ENCODE peak calls at places on chromosomes 12 and 14, in five cellular contexts. B, Z, G, I and K are unnamed samples.

GRCh38 chr12:124684496-124684895 is 117.1 kb upstream of the NCOR2 start:
- DNase-seq in B (no peak), Z (no peak), G (peak), I (no peak), K (no peak)

GRCh38 chr14:33693237-33693636 is 257.6 kb downstream of the EGLN3 start:
- DNase-seq in B (no peak), Z (no peak), G (no peak), I (no peak), K (no peak)

GRCh38 chr14:71594828-71595227 is 337.4 kb upstream of the RGS6 start:
- DNase-seq in B (no peak), Z (no peak), G (no peak), I (peak), K (no peak)

GRCh38 chr12:91129662-91130362 is 18.5 kb upstream of the LUM start:
- DNase-seq in B (no peak), Z (no peak), G (no peak), I (no peak), K (no peak)

GRCh38 chr12:130838284-130838950 is 633 bp downstream of the STX2 start:
- DNase-seq in B (no peak), Z (peak), G (peak), I (peak), K (peak)

GRCh38 chr12:53485955-53486729 is 13.1 kb downstream of the MAP3K12 start:
- DNase-seq in B (no peak), Z (no peak), G (no peak), I (no peak), K (no peak)

GRCh38 chr12:29198901-29199300 is 49.8 kb downstream of the FAR2 start:
- DNase-seq in B (no peak), Z (no peak), G (no peak), I (no peak), K (no peak)

GRCh38 chr14:104754213-104754851 is 1.4 kb downstream of the SIVA1 start:
- DNase-seq in B (no peak), Z (no peak), G (no peak), I (no peak), K (no peak)

GRCh38 chr12:131436922-131437705 is 273.8 kb upstream of the SFSWAP start:
- DNase-seq in B (peak), Z (no peak), G (no peak), I (no peak), K (peak)

GRCh38 chr12:52213541-52214420 is 19.3 kb upstream of the KRT7 start:
- DNase-seq in B (peak), Z (peak), G (peak), I (peak), K (peak)

GRCh38 chr14:103386632-103387329 is 1.6 kb downstream of the MARK3 start:
- DNase-seq in B (no peak), Z (no peak), G (peak), I (no peak), K (no peak)

DNA sequence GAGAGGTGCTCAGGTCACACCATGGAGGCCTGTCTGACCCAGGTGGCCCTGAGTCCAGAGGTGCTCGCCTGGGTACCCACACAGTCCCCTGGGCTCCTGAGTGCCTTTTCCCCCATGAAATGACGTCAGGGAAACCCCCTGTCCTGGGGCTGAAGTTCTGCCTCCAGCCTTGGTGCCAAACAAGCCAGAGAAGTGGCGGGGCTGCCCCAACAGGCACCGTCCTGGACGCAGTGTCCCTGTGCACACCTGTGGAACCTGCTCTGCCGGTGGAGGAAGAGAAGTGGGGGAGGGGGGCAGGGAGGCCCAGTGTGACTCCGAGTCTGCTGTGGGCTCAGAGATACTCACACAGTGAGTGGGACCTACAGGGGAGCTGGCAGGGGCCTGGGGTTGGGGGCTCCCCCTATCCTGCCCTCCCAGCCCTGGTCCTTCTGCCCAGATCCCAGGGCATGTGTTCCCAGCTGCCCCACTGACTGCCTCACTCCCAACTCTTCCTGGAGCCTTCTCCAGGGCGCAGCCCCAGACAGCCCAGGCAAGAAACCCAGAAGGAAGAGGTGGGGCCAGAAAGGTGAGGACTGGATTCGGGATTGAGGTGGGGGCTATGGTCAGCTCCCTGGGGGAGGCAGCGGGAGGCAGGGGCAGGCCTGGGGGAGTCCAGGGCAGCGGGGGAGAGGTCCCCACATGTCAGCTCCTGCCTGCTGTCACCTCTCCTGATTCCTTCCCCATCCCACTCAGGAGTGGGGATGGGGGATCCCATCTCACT is 24.8 kb downstream of the CCDC85C start:
- DNase-seq in B (no peak), Z (peak), G (no peak), I (no peak), K (peak)
- TF ChIP-seq POLR2AphosphoS5 in B (no peak), Z (no peak), G (no peak), I (no peak), K (no peak)

GRCh38 chr14:99502989-99503421 is 21.8 kb downstream of the CCNK start:
- DNase-seq in B (no peak), Z (no peak), G (no peak), I (no peak), K (no peak)

GRCh38 chr14:99497894-99498293 is 16.7 kb downstream of the CCNK start:
- DNase-seq in B (no peak), Z (no peak), G (no peak), I (no peak), K (no peak)

DNA sequence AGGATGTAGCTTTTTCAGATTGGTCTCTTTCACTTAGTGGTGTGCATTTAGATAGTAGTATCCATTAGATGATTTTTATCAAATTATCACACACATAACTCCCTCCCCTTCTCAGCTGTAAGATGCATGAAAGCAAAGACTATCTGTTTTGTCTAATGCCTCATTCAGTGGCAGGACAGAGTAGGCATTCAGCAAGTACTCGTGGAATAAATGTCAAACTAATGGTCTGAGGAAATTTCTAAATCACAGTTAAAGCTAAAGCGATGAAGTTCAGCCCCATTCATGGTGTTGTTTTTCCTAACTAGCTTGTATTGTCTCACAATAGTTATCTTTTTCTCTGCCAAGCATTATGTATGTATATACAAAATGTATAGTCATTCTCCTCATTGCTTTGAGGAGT is 16.1 kb downstream of the CCNK start:
- DNase-seq in B (no peak), Z (no peak), G (no peak), I (no peak), K (no peak)
- TF ChIP-seq POLR2AphosphoS5 in B (no peak), Z (no peak), G (no peak), I (no peak), K (no peak)

DNA sequence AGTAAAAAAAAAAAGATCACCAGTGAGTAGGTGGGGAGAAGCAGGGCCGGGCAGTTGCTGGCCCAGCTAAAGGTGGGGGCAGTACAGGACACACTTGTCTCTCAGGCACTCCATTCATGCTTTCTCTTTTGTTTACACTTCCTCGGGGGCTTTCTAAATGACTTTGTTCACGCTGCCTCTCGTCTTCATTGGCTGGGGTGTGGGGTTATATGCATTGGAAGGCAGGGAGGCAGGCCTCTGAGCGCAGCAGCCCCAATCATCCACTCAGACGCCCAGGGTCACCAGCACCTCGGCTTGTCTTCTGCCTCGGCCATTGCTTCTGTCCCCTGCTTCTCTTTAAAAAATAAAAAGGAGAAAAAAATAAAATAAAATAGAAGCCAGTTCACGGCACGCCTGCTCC is 369 bp downstream of the TGFB3 start:
- DNase-seq in B (no peak), Z (peak), G (peak), I (peak), K (no peak)
- TF ChIP-seq POLR2AphosphoS5 in B (no peak), Z (no peak), G (no peak), I (no peak), K (no peak)

GRCh38 chr14:24312736-24313507 is 1.6 kb downstream of the LTB4R start:
- DNase-seq in B (peak), Z (peak), G (peak), I (peak), K (no peak)
- TF ChIP-seq POLR2AphosphoS5 in B (no peak), Z (no peak), G (peak), I (no peak), K (peak)

GRCh38 chr12:10098762-10099161 is at the start of gene CLEC1A:
- DNase-seq in B (no peak), Z (no peak), G (peak), I (no peak), K (no peak)
- TF ChIP-seq POLR2AphosphoS5 in B (peak), Z (peak), G (no peak), I (no peak), K (peak)

DNA sequence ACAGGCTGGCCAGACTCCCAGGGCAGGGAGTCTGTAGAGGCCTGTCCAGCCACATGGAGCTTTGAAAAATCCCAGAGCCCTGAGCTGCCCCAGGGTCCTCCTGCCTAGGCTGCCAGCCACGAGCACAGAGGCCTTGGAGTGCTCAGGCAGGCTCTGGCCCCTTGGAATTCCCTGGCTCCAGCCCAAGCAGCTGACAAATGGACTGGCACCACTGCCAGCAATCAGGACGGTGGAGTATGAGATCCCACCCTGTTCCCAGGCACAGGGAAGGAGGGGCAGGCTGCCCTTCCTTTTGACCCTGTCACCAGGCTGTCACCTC is 26.3 kb downstream of the CMKLR1 start:
- DNase-seq in B (no peak), Z (no peak), G (peak), I (no peak), K (no peak)
- TF ChIP-seq POLR2AphosphoS5 in B (peak), Z (peak), G (no peak), I (no peak), K (peak)